ENCODE peak calls at places on chromosomes 4 and X, in six cellular contexts. K is effector memory CD4-positive, alpha-beta T cell; J is tibial artery; X is CD8-positive, alpha-beta memory T cell; Z is cardiac muscle cell; P is A549. A is an unnamed sample.

GRCh38 chr4:13178621-13179020 is 305.5 kb downstream of the RAB28 start:
- DNase-seq in K (no peak), J (no peak), X (no peak), Z (no peak), P (no peak), A (no peak)

GRCh38 chrX:49122499-49122898 is 1.0 kb downstream of the GPKOW start:
- DNase-seq in K (no peak), J (no peak), X (no peak), Z (no peak), P (no peak), A (no peak)

GRCh38 chr4:186844059-186844681 is 120.5 kb upstream of the FAT1 start:
- DNase-seq in K (no peak), J (peak), X (no peak), Z (peak), P (no peak), A (no peak)

GRCh38 chrX:19746919-19747671 is 140.3 kb downstream of the SH3KBP1 start:
- DNase-seq in K (no peak), J (no peak), X (no peak), Z (no peak), P (no peak), A (no peak)

GRCh38 chr4:26161030-26161824 is 159.6 kb upstream of the RBPJ start:
- DNase-seq in K (no peak), J (no peak), X (no peak), Z (no peak), P (no peak), A (no peak)

GRCh38 chr4:55032788-55033187 is 92.6 kb downstream of the KDR start:
- DNase-seq in K (no peak), J (no peak), X (no peak), Z (peak), P (no peak), A (no peak)

GRCh38 chrX:153969125-153969903 is 2.3 kb downstream of the HCFC1 start:
- DNase-seq in K (no peak), J (no peak), X (no peak), Z (peak), P (no peak), A (no peak)

GRCh38 chrX:15158350-15158735 is 111.5 kb downstream of the ASB9 start:
- DNase-seq in K (no peak), J (no peak), X (no peak), Z (no peak), P (no peak), A (no peak)

GRCh38 chr4:37653601-37654000 is 32.6 kb downstream of the RELL1 start:
- DNase-seq in K (no peak), J (no peak), X (no peak), Z (no peak), P (no peak), A (no peak)

GRCh38 chrX:129930941-129931410 is 25.0 kb downstream of the UTP14A start:
- DNase-seq in K (no peak), J (no peak), X (no peak), Z (peak), P (no peak), A (no peak)

GRCh38 chr4:112266823-112267222 is 18.9 kb downstream of the TIFA start:
- DNase-seq in K (no peak), J (no peak), X (no peak), Z (peak), P (no peak), A (no peak)

GRCh38 chr4:4881432-4881831 is 22.0 kb downstream of the MSX1 start:
- DNase-seq in K (no peak), J (no peak), X (no peak), Z (no peak), P (no peak), A (no peak)

GRCh38 chr4:8205749-8206611 is 6.9 kb downstream of the SH3TC1 start:
- DNase-seq in K (no peak), J (no peak), X (no peak), Z (no peak), P (no peak), A (no peak)

GRCh38 chr4:125191252-125191651 is 123.5 kb upstream of the FAT4 start:
- DNase-seq in K (no peak), J (no peak), X (no peak), Z (peak), P (no peak), A (no peak)

GRCh38 chr4:79906306-79906705 is 166.7 kb downstream of the ANTXR2 start:
- DNase-seq in K (no peak), J (no peak), X (no peak), Z (no peak), P (no peak), A (peak)

GRCh38 chrX:136067097-136067496 is 80.2 kb upstream of the FHL1 start:
- DNase-seq in K (no peak), J (no peak), X (no peak), Z (no peak), P (no peak), A (no peak)

GRCh38 chr4:3009422-3009821 is 46.1 kb downstream of the GRK4 start:
- DNase-seq in K (no peak), J (no peak), X (no peak), Z (peak), P (peak), A (no peak)

GRCh38 chr4:38723726-38724506 is 58.9 kb downstream of the TLR10 start:
- DNase-seq in K (no peak), J (no peak), X (no peak), Z (peak), P (no peak), A (no peak)

GRCh38 chr4:9976781-9977180 is 44.5 kb downstream of the SLC2A9 start:
- DNase-seq in K (no peak), J (no peak), X (no peak), Z (no peak), P (no peak), A (no peak)

GRCh38 chr4:17030543-17030942 is 132.1 kb upstream of the LDB2 start:
- DNase-seq in K (no peak), J (no peak), X (no peak), Z (peak), P (peak), A (no peak)

GRCh38 chrX:153396320-153397195 is 4.6 kb downstream of the PNMA6E start:
- DNase-seq in K (no peak), J (no peak), X (no peak), Z (no peak), P (no peak), A (no peak)

GRCh38 chrX:24380273-24381036 is 20.0 kb downstream of the SUPT20HL1 start:
- DNase-seq in K (no peak), J (no peak), X (no peak), Z (peak), P (no peak), A (no peak)

GRCh38 chr4:113540859-113541258 is 220.7 kb downstream of the CAMK2D start:
- DNase-seq in K (no peak), J (no peak), X (no peak), Z (peak), P (no peak), A (no peak)

GRCh38 chrX:69263421-69263820 is 98.2 kb upstream of the PJA1 start:
- DNase-seq in K (no peak), J (no peak), X (no peak), Z (no peak), P (no peak), A (no peak)
- H3K4me3 ChIP-seq in K (no peak), J (no peak), X (no peak), Z (no peak), P (no peak), A (no peak)

GRCh38 chr4:164384416-164384815 is 369.5 kb upstream of the SMIM31 start:
- DNase-seq in K (no peak), J (no peak), X (no peak), Z (no peak), P (no peak), A (no peak)
- H3K4me3 ChIP-seq in K (no peak), J (peak), X (no peak), Z (no peak), P (no peak), A (no peak)

GRCh38 chrX:101080326-101080725 is 1.6 kb downstream of the TMEM35A start:
- DNase-seq in K (no peak), J (no peak), X (no peak), Z (no peak), P (no peak), A (no peak)

GRCh38 chrX:101079223-101079622 is 544 bp downstream of the TMEM35A start:
- DNase-seq in K (no peak), J (no peak), X (no peak), Z (no peak), P (no peak), A (no peak)

GRCh38 chrX:101079736-101080135 is 1.1 kb downstream of the TMEM35A start:
- DNase-seq in K (no peak), J (no peak), X (no peak), Z (no peak), P (no peak), A (no peak)

GRCh38 chrX:101081257-101081656 is 2.6 kb downstream of the TMEM35A start:
- DNase-seq in K (no peak), J (no peak), X (no peak), Z (no peak), P (no peak), A (no peak)

DNA sequence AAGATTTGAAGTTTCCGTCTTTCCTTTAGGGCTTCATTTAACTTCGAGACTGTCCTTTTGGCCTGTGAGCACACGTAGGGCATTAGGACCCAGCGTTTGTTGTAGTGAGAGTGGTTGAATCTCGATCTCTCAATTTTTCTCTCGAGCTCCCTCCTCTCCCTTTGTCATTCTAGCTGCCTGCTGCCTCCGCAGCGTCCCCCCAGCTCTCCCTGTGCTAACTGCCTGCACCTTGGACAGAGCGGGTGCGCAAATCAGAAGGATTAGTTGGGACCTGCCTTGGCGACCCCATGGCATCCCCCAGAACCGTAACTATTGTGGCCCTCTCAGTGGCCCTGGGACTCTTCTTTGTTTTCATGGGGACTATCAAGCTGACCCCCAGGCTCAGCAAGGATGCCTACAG is at the start of gene TMEM35A:
- DNase-seq in K (no peak), J (no peak), X (no peak), Z (peak), P (no peak), A (no peak)
- H3K4me3 ChIP-seq in K (no peak), J (peak), X (no peak), Z (peak), P (no peak), A (no peak)

GRCh38 chr4:40305329-40306193 is 29.6 kb upstream of the CHRNA9 start:
- DNase-seq in K (no peak), J (peak), X (peak), Z (no peak), P (no peak), A (peak)
- H3K4me3 ChIP-seq in K (no peak), J (no peak), X (peak), Z (no peak), P (no peak), A (peak)